ENCODE peak calls at places on chromosomes 13 and 19, in eight cellular contexts. F is upper lobe of right lung; X is NCI-H748 treated with DMSO at 0.1 percent for 48 hours; Z is pulmonary artery endothelial cell; B is posterior cingulate gyrus; T is effector memory CD4-positive, alpha-beta T cell; V is amniotic epithelial cell; G is colonic mucosa. N is an unnamed sample.

GRCh38 chr19:39113199-39113598 is 12.4 kb upstream of the PAK4 start:
- DNase-seq in F (no peak), X (no peak), Z (no peak), B (peak), T (no peak), V (no peak), G (no peak), N (no peak)

GRCh38 chr13:32125221-32125621 is 93.6 kb downstream of the FRY start:
- DNase-seq in F (no peak), X (no peak), Z (no peak), B (no peak), T (no peak), V (peak), G (no peak), N (no peak)

GRCh38 chr19:12052571-12053169 is at the start of gene ZNF878:
- DNase-seq in F (peak), X (peak), Z (no peak), B (peak), T (no peak), V (peak), G (peak), N (peak)

GRCh38 chr19:41226053-41226873 is 7.2 kb downstream of the AXL start:
- DNase-seq in F (peak), X (no peak), Z (no peak), B (peak), T (peak), V (peak), G (peak), N (peak)

GRCh38 chr13:80473695-80474094 is 132.8 kb upstream of the SPRY2 start:
- DNase-seq in F (no peak), X (no peak), Z (no peak), B (no peak), T (no peak), V (peak), G (no peak), N (peak)

GRCh38 chr13:108018371-108018870 is 196.9 kb downstream of the LIG4 start:
- DNase-seq in F (no peak), X (no peak), Z (no peak), B (no peak), T (no peak), V (no peak), G (no peak), N (no peak)

GRCh38 chr13:89733686-89734085 is 1613.8 kb upstream of the MIR17HG start:
- DNase-seq in F (no peak), X (no peak), Z (no peak), B (no peak), T (no peak), V (no peak), G (no peak), N (no peak)

GRCh38 chr13:40109324-40109958 is 454.0 kb downstream of the COG6 start:
- DNase-seq in F (no peak), X (no peak), Z (no peak), B (no peak), T (no peak), V (peak), G (no peak), N (peak)

GRCh38 chr13:20411638-20412342 is 113.9 kb downstream of the CRYL1 start:
- DNase-seq in F (no peak), X (no peak), Z (no peak), B (peak), T (no peak), V (no peak), G (no peak), N (no peak)

GRCh38 chr19:1572795-1573194 is 4.7 kb upstream of the MEX3D start:
- DNase-seq in F (no peak), X (no peak), Z (no peak), B (no peak), T (no peak), V (no peak), G (no peak), N (no peak)

GRCh38 chr19:49451430-49452181 is at the start of gene PIH1D1:
- DNase-seq in F (peak), X (peak), Z (peak), B (peak), T (peak), V (peak), G (peak), N (peak)

GRCh38 chr13:86446311-86446710 is 647.1 kb upstream of the SLITRK6 start:
- DNase-seq in F (no peak), X (no peak), Z (no peak), B (no peak), T (no peak), V (peak), G (no peak), N (no peak)

GRCh38 chr13:43551897-43552456 is 234.8 kb downstream of the ENOX1 start:
- DNase-seq in F (no peak), X (no peak), Z (no peak), B (no peak), T (no peak), V (no peak), G (no peak), N (no peak)

GRCh38 chr13:72727417-72728289 is at the start of the genes BORA and MZT1:
- DNase-seq in F (peak), X (peak), Z (peak), B (peak), T (peak), V (peak), G (peak), N (peak)

GRCh38 chr19:29325241-29325975 is 112.5 kb upstream of the UQCRFS1 start:
- DNase-seq in F (no peak), X (no peak), Z (no peak), B (peak), T (no peak), V (no peak), G (no peak), N (no peak)

GRCh38 chr13:98201178-98201577 is 24.1 kb upstream of the RNF113B start:
- DNase-seq in F (no peak), X (no peak), Z (no peak), B (no peak), T (no peak), V (no peak), G (no peak), N (no peak)

GRCh38 chr19:31553112-31553843 is 204.0 kb upstream of the TSHZ3 start:
- DNase-seq in F (no peak), X (no peak), Z (no peak), B (no peak), T (no peak), V (no peak), G (no peak), N (no peak)

GRCh38 chr13:97310809-97311436 is 88.8 kb downstream of the MBNL2 start:
- DNase-seq in F (no peak), X (peak), Z (no peak), B (no peak), T (no peak), V (no peak), G (no peak), N (no peak)

GRCh38 chr19:4730740-4731171 is 7.1 kb upstream of the DPP9 start:
- DNase-seq in F (no peak), X (no peak), Z (no peak), B (peak), T (peak), V (no peak), G (peak), N (no peak)

GRCh38 chr13:25490236-25490635 is 118.5 kb downstream of the ATP8A2 start:
- DNase-seq in F (no peak), X (no peak), Z (no peak), B (peak), T (no peak), V (no peak), G (no peak), N (no peak)

GRCh38 chr13:41178040-41178439 is 16.3 kb downstream of the KBTBD7 start:
- DNase-seq in F (no peak), X (no peak), Z (no peak), B (no peak), T (no peak), V (peak), G (no peak), N (no peak)

GRCh38 chr19:10286803-10287737 is at the start of gene ICAM4:
- DNase-seq in F (peak), X (no peak), Z (no peak), B (no peak), T (no peak), V (no peak), G (peak), N (peak)

GRCh38 chr19:489418-490196 is 6.7 kb upstream of the MADCAM1 start:
- DNase-seq in F (no peak), X (no peak), Z (no peak), B (peak), T (no peak), V (peak), G (no peak), N (peak)

GRCh38 chr19:43425567-43426392 is 11.1 kb downstream of the TEX101 start:
- DNase-seq in F (no peak), X (peak), Z (no peak), B (no peak), T (no peak), V (peak), G (peak), N (peak)

GRCh38 chr19:51002542-51003311 is 1.3 kb upstream of the KLK8 start:
- DNase-seq in F (no peak), X (no peak), Z (no peak), B (no peak), T (no peak), V (no peak), G (peak), N (peak)

GRCh38 chr19:19615086-19615485 is 3.4 kb downstream of the PBX4 start:
- DNase-seq in F (no peak), X (no peak), Z (no peak), B (no peak), T (peak), V (no peak), G (no peak), N (no peak)

GRCh38 chr19:56917998-56918397 is 77.5 kb upstream of the PEG3 start:
- DNase-seq in F (no peak), X (no peak), Z (no peak), B (no peak), T (no peak), V (no peak), G (no peak), N (no peak)

GRCh38 chr13:95494082-95494681 is 58.3 kb upstream of the CLDN10 start:
- DNase-seq in F (no peak), X (peak), Z (peak), B (no peak), T (no peak), V (peak), G (peak), N (peak)

GRCh38 chr19:50817941-50818858 is 5.4 kb downstream of the KLK1 start:
- DNase-seq in F (peak), X (peak), Z (no peak), B (peak), T (no peak), V (no peak), G (peak), N (peak)

GRCh38 chr13:31997641-31998040 is 33.9 kb upstream of the FRY start:
- DNase-seq in F (no peak), X (no peak), Z (no peak), B (no peak), T (no peak), V (no peak), G (no peak), N (no peak)

GRCh38 chr19:12163841-12164240 is 945 bp downstream of the ZNF136 start:
- DNase-seq in F (no peak), X (no peak), Z (no peak), B (no peak), T (no peak), V (peak), G (no peak), N (peak)

GRCh38 chr13:113981201-113981605 is 7.3 kb upstream of the C13orf46 start:
- DNase-seq in F (peak), X (peak), Z (no peak), B (peak), T (no peak), V (no peak), G (peak), N (no peak)

GRCh38 chr19:11131471-11131870 is 24.1 kb downstream of the SPC24 start:
- DNase-seq in F (no peak), X (no peak), Z (no peak), B (no peak), T (no peak), V (no peak), G (no peak), N (no peak)

GRCh38 chr13:40152145-40152544 is 496.7 kb downstream of the COG6 start:
- DNase-seq in F (no peak), X (no peak), Z (peak), B (no peak), T (no peak), V (peak), G (no peak), N (no peak)

GRCh38 chr19:29497686-29498436 is 27.9 kb upstream of the VSTM2B start:
- DNase-seq in F (peak), X (no peak), Z (no peak), B (peak), T (no peak), V (no peak), G (no peak), N (no peak)